ENCODE peak calls at places on chromosomes 5 and 9, in eight cellular contexts. G is mammary epithelial cell; C is heart right ventricle; R is stimulated activated CD8-positive, alpha-beta memory T cell treated with anti-CD3 and anti-CD28 coated beads, Interleukin-15, amount 100 ng/mL, for 48 hours; T is hippocampal formation; O is LHCN-M2; U is LoVo; Y is WTC11. F is an unnamed sample.
A peak's percentile ranks its signal among the peaks of the same experiment; 100 is the strongest.

GRCh38 chr5:10585120-10585915 is 21.4 kb downstream of the ANKRD33B start:
- DNase-seq in O (no peak), U (no peak), Y (peak; percentile 7), G (no peak), T (no peak), R (no peak), C (no peak), F (no peak)

GRCh38 chr5:143390258-143390657 is 13.2 kb downstream of the NR3C1 start:
- DNase-seq in R (no peak), T (no peak), O (no peak), Y (no peak), C (no peak), U (no peak), G (no peak), F (no peak)

GRCh38 chr5:396715-397032 is 46.3 kb upstream of the EXOC3 start:
- DNase-seq in R (no peak), Y (no peak), T (no peak), O (no peak), C (no peak), U (no peak), G (no peak), F (no peak)

GRCh38 chr5:142772766-142773293 is 2.7 kb downstream of the ARHGAP26 start:
- DNase-seq in G (no peak), C (no peak), U (no peak), Y (no peak), T (no peak), R (no peak), O (no peak), F (peak; percentile 24)

GRCh38 chr5:137051165-137051564 is 448.0 kb downstream of the SPOCK1 start:
- DNase-seq in Y (no peak), C (no peak), O (peak; percentile 8), R (no peak), U (peak; percentile 11), T (no peak), G (peak; percentile 2), F (peak; percentile 52)

GRCh38 chr5:141431286-141431685 is 979 bp downstream of the PCDHGA12 start:
- DNase-seq in C (no peak), Y (no peak), O (no peak), G (no peak), T (no peak), U (no peak), R (no peak), F (no peak)

GRCh38 chr9:70229579-70229978 is 29.2 kb upstream of the SMC5 start:
- DNase-seq in O (peak; percentile 61), Y (no peak), U (no peak), R (no peak), C (no peak), T (peak; percentile 16), G (peak; percentile 13), F (peak; percentile 52)

GRCh38 chr5:56112526-56113121 is 117.9 kb upstream of the IL6ST start:
- DNase-seq in G (peak; percentile 50), O (no peak), R (no peak), C (no peak), U (no peak), T (no peak), Y (no peak), F (peak; percentile 14)

GRCh38 chr9:16275795-16276624 is 594.5 kb downstream of the BNC2 start:
- DNase-seq in O (no peak), T (peak; percentile 35), Y (no peak), R (no peak), C (peak; percentile 26), G (no peak), U (no peak), F (no peak)

GRCh38 chr5:151036556-151036955 is 16.2 kb downstream of the GPX3 start:
- DNase-seq in G (no peak), R (no peak), Y (no peak), U (no peak), C (no peak), O (no peak), T (no peak), F (no peak)

GRCh38 chr9:137740311-137740710 is 121.5 kb downstream of the EHMT1 start:
- DNase-seq in U (no peak), G (no peak), Y (no peak), C (peak; percentile 51), R (no peak), O (peak; percentile 9), T (no peak), F (no peak)

GRCh38 chr9:116156621-116157314 is 3.2 kb downstream of the PAPPA start:
- DNase-seq in G (no peak), Y (peak; percentile 56), R (no peak), U (peak; percentile 27), T (no peak), C (peak; percentile 63), O (peak; percentile 79), F (peak; percentile 71)

GRCh38 chr9:6805532-6805931 is 47.8 kb downstream of the KDM4C start:
- DNase-seq in G (no peak), R (no peak), T (peak; percentile 40), Y (no peak), O (peak; percentile 53), C (no peak), U (no peak), F (no peak)

GRCh38 chr5:119368238-119368630 is 12.4 kb downstream of the TNFAIP8 start:
- DNase-seq in Y (no peak), C (no peak), T (no peak), R (no peak), O (peak; percentile 29), G (no peak), U (no peak), F (peak; percentile 7)

GRCh38 chr9:109319631-109320233 is 1.1 kb downstream of the EPB41L4B start:
- DNase-seq in Y (no peak), C (peak; percentile 23), G (no peak), O (no peak), T (no peak), U (no peak), R (no peak), F (no peak)

GRCh38 chr9:111842313-111842712 is 47.6 kb upstream of the SHOC1 start:
- DNase-seq in O (peak; percentile 89), R (no peak), C (no peak), Y (no peak), U (no peak), T (no peak), G (no peak), F (no peak)

GRCh38 chr9:79944991-79945390 is 373.2 kb downstream of the TLE4 start:
- DNase-seq in R (no peak), U (no peak), O (peak; percentile 32), T (peak; percentile 2), G (no peak), Y (no peak), C (no peak), F (no peak)

GRCh38 chr9:13478235-13478634 is 198.7 kb upstream of the MPDZ start:
- DNase-seq in T (no peak), Y (no peak), U (no peak), R (no peak), O (peak; percentile 16), C (no peak), G (no peak), F (peak; percentile 6)

GRCh38 chr9:10005206-10005605 is 607.6 kb downstream of the PTPRD start:
- DNase-seq in T (no peak), Y (no peak), G (no peak), O (no peak), U (no peak), C (no peak), R (no peak), F (no peak)

GRCh38 chr9:34992376-34992951 is 2.9 kb downstream of the DNAJB5 start:
- DNase-seq in T (no peak), Y (no peak), R (peak; percentile 54), O (peak; percentile 96), G (peak; percentile 69), U (peak; percentile 9), C (peak; percentile 56), F (peak; percentile 80)

GRCh38 chr5:149448831-149449714 is 70.0 kb upstream of the IL17B start:
- DNase-seq in U (no peak), Y (peak; percentile 33), T (no peak), G (no peak), R (no peak), O (peak; percentile 46), C (no peak), F (peak; percentile 61)

GRCh38 chr5:103245773-103246172 is 12.8 kb upstream of the MACIR start:
- DNase-seq in U (no peak), C (no peak), Y (no peak), G (no peak), T (no peak), R (no peak), O (no peak), F (no peak)

GRCh38 chr9:79049371-79049770 is 522.4 kb upstream of the TLE4 start:
- DNase-seq in C (no peak), R (no peak), U (no peak), G (no peak), T (no peak), O (no peak), Y (no peak), F (no peak)

GRCh38 chr5:55868846-55869245 is 17.7 kb downstream of the IL31RA start:
- DNase-seq in R (peak; percentile 53), G (peak; percentile 99), O (peak; percentile 98), T (no peak), U (peak; percentile 22), C (no peak), Y (no peak), F (peak; percentile 90)

GRCh38 chr5:62720036-62720441 is 141.4 kb downstream of the LRRC70 start:
- DNase-seq in Y (peak; percentile 63), G (peak; percentile 45), T (no peak), R (peak; percentile 1), U (no peak), O (peak; percentile 12), C (no peak), F (peak; percentile 41)

GRCh38 chr9:6842584-6842947 is 84.8 kb downstream of the KDM4C start:
- DNase-seq in C (no peak), T (no peak), G (peak; percentile 24), O (peak; percentile 60), R (no peak), Y (no peak), U (no peak), F (peak; percentile 55)

GRCh38 chr9:9919174-9919573 is 693.6 kb downstream of the PTPRD start:
- DNase-seq in C (no peak), O (no peak), U (no peak), Y (no peak), T (no peak), G (no peak), R (no peak), F (no peak)

GRCh38 chr5:103424453-103425205 is 138.0 kb downstream of the NUDT12 start:
- DNase-seq in T (no peak), G (no peak), U (no peak), C (no peak), Y (no peak), R (no peak), O (peak; percentile 79), F (no peak)

GRCh38 chr5:78649816-78650561 is 1.4 kb upstream of the LHFPL2 start:
- DNase-seq in O (peak; percentile 64), C (no peak), Y (peak; percentile 50), R (no peak), U (no peak), G (peak; percentile 38), T (no peak), F (no peak)

GRCh38 chr9:17744786-17745185 is 165.9 kb downstream of the SH3GL2 start:
- DNase-seq in G (peak; percentile 6), Y (peak; percentile 45), T (no peak), C (no peak), O (peak; percentile 20), U (no peak), R (no peak), F (peak; percentile 53)

GRCh38 chr5:421901-422300 is 21.1 kb upstream of the EXOC3 start:
- DNase-seq in T (no peak), C (no peak), Y (no peak), U (no peak), G (no peak), R (no peak), O (no peak), F (no peak)

GRCh38 chr5:1671351-1671750 is 128.3 kb downstream of the MRPL36 start:
- DNase-seq in G (no peak), U (no peak), C (no peak), R (no peak), O (no peak), Y (no peak), T (no peak), F (no peak)

GRCh38 chr5:60883229-60883628 is 39.2 kb upstream of the ELOVL7 start:
- DNase-seq in O (peak; percentile 7), Y (no peak), G (peak; percentile 5), U (no peak), T (no peak), R (no peak), C (no peak), F (peak; percentile 11)

GRCh38 chr5:124453221-124454032 is 293.0 kb downstream of the ZNF608 start:
- DNase-seq in C (no peak), U (peak; percentile 34), R (no peak), Y (no peak), G (peak; percentile 78), O (peak; percentile 75), T (no peak), F (peak; percentile 65)

F was measured in PC-3.